ENCODE peak calls at places on chromosomes 12 and 14, in eight cellular contexts. A is A549, Q is ovary, W is adrenal gland, C is HepG2, Y is tibial nerve, D is right lobe of liver, U is HCT116. L is an unnamed sample.

GRCh38 chr12:101087903-101088302 is 122.1 kb downstream of the SLC5A8 start:
- DNase-seq in U (no peak), C (peak; percentile 3), A (no peak), W (no peak), Y (no peak), D (no peak), Q (no peak), L (no peak)

GRCh38 chr12:19010087-19010486 is 119.4 kb upstream of the PLEKHA5 start:
- DNase-seq in W (no peak), Q (no peak), D (no peak), A (no peak), U (no peak), C (peak; percentile 3), Y (no peak), L (no peak)

GRCh38 chr14:64800000-64800399 is 79.7 kb downstream of the SPTB start:
- DNase-seq in D (no peak), Y (no peak), A (peak; percentile 62), U (peak; percentile 36), C (peak; percentile 35), W (peak; percentile 67), Q (no peak), L (peak; percentile 55)

GRCh38 chr14:68148276-68148675 is 328.7 kb downstream of the RAD51B start:
- DNase-seq in D (no peak), Q (no peak), C (no peak), Y (no peak), W (no peak), A (no peak), U (no peak), L (no peak)

GRCh38 chr12:80044694-80045046 is 54.7 kb upstream of the OTOGL start:
- DNase-seq in Q (no peak), A (no peak), C (no peak), Y (no peak), U (peak; percentile 12), D (no peak), W (peak; percentile 10), L (no peak)

GRCh38 chr14:72615511-72616121 is 278.3 kb downstream of the DPF3 start:
- DNase-seq in D (no peak), A (no peak), W (peak; percentile 40), Y (no peak), Q (no peak), U (no peak), C (no peak), L (peak; percentile 61)

GRCh38 chr12:1501695-1502440 is 92.5 kb downstream of the FBXL14 start:
- DNase-seq in Q (no peak), U (no peak), C (no peak), A (no peak), Y (no peak), D (no peak), W (no peak), L (no peak)

GRCh38 chr14:95496690-95497241 is 19.7 kb downstream of the SYNE3 start:
- DNase-seq in W (no peak), Q (peak; percentile 67), U (no peak), A (no peak), Y (no peak), C (no peak), D (no peak), L (peak; percentile 41)

GRCh38 chr14:60815371-60815770 is 80.8 kb downstream of the MNAT1 start:
- DNase-seq in C (peak; percentile 89), Q (no peak), W (no peak), Y (no peak), U (no peak), D (no peak), A (no peak), L (no peak)

GRCh38 chr12:105253882-105254513 is 18.0 kb upstream of the APPL2 start:
- DNase-seq in A (peak; percentile 60), Q (no peak), W (peak; percentile 57), D (no peak), U (no peak), Y (no peak), C (peak; percentile 23), L (no peak)

GRCh38 chr14:22977684-22978486 is 4.5 kb downstream of the AJUBA start:
- DNase-seq in U (no peak), A (peak; percentile 88), C (peak; percentile 100), Q (peak; percentile 58), W (peak; percentile 70), D (peak; percentile 79), Y (no peak), L (peak; percentile 65)

GRCh38 chr14:28163897-28164296 is 602.7 kb upstream of the FOXG1 start:
- DNase-seq in C (no peak), Q (no peak), A (no peak), D (no peak), Y (no peak), W (no peak), U (no peak), L (no peak)

GRCh38 chr12:19025582-19025981 is 104.0 kb upstream of the PLEKHA5 start:
- DNase-seq in D (no peak), Q (no peak), Y (no peak), C (no peak), A (peak; percentile 79), W (no peak), U (no peak), L (no peak)

GRCh38 chr14:20830831-20831230 is 28.2 kb upstream of the RNASE1 start:
- DNase-seq in A (no peak), Q (no peak), C (no peak), Y (no peak), W (no peak), D (peak; percentile 50), U (no peak), L (no peak)

GRCh38 chr14:61621444-61621843 is 73.9 kb upstream of the HIF1A start:
- DNase-seq in W (no peak), U (no peak), D (no peak), Q (no peak), Y (no peak), A (no peak), C (no peak), L (no peak)

GRCh38 chr14:56760164-56760914 is 49.9 kb downstream of the OTX2 start:
- DNase-seq in D (no peak), U (no peak), Y (no peak), A (no peak), C (no peak), W (no peak), Q (no peak), L (no peak)

GRCh38 chr12:132174703-132175490 is 30.6 kb downstream of the NOC4L start:
- DNase-seq in Y (no peak), U (no peak), D (no peak), W (no peak), A (no peak), C (no peak), Q (no peak), L (no peak)

GRCh38 chr12:70002912-70003255 is 177.9 kb downstream of the MYRFL start:
- DNase-seq in W (no peak), Y (no peak), Q (no peak), C (no peak), U (no peak), A (no peak), D (no peak), L (no peak)
- H3K27ac ChIP-seq in W (no peak overlapping the region), Y (peak overlapping the region; percentile 46), Q (no peak overlapping the region), C (no peak overlapping the region), U (no peak overlapping the region), A (no peak overlapping the region), D (no peak overlapping the region), L (peak overlapping the region; percentile 10)

GRCh38 chr12:57523706-57524614 is 1.3 kb downstream of the MBD6 start:
- DNase-seq in W (no peak), Q (peak; percentile 35), D (no peak), A (no peak), C (no peak), Y (no peak), U (no peak), L (no peak)

GRCh38 chr12:57522019-57522886 is at the start of gene MBD6:
- DNase-seq in A (peak; percentile 95), U (peak; percentile 75), D (peak; percentile 96), C (peak; percentile 89), Y (peak; percentile 86), Q (peak; percentile 97), W (peak; percentile 96), L (peak; percentile 96)

GRCh38 chr12:57524814-57525614 is 2.4 kb downstream of the MBD6 start:
- DNase-seq in D (peak; percentile 52), Y (no peak), A (no peak), C (no peak), U (no peak), W (no peak), Q (peak; percentile 51), L (no peak)

GRCh38 chr12:57521475-57522018 is 1.1 kb upstream of the MBD6 start:
- DNase-seq in Q (peak; percentile 73), A (peak; percentile 70), W (peak; percentile 68), U (no peak), C (peak; percentile 72), D (peak; percentile 63), Y (peak; percentile 35), L (peak; percentile 55)

GRCh38 chr12:57522887-57523705 is 472 bp downstream of the MBD6 start:
- DNase-seq in W (peak; percentile 65), Y (peak; percentile 43), C (no peak), Q (peak; percentile 79), U (no peak), D (peak; percentile 73), A (peak; percentile 46), L (peak; percentile 78)
- TF ChIP-seq POLR2A in W (peak; percentile 42), Y (no peak), C (peak; percentile 64), Q (peak; percentile 33), U (no peak), D (peak; percentile 17), A (peak; percentile 78), L (peak; percentile 26)

DNA sequence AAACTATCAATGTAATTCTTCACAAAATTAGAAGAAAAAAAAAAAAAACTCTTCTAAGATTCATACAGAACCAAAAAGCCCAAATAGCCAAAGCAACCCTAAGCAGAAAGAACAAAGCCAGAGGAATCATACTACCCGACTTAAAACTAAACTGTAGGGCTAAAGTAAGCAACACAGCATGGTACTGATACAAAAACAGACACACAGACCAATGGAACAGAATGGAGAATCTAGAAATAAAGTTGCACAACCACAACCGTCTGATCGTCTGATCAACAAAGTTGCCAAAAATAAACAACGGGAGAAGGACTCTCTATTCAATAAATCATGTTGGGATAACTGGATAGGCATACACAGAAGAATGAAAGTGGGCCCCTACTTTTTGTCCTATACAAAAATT is 16.9 kb downstream of the CDK17 start:
- DNase-seq in W (no peak), D (no peak), C (no peak), Q (no peak), A (no peak), U (no peak), Y (no peak), L (no peak)
- H3K4me1 ChIP-seq in W (peaks cover 14% of the 10 kb centered on the region), D (no peaks in the 10 kb centered on the region), C (no peaks in the 10 kb centered on the region), Q (peaks cover 4% of the 10 kb centered on the region), A (peaks cover 4% of the 10 kb centered on the region), U (no peaks in the 10 kb centered on the region), Y (no peaks in the 10 kb centered on the region), L (peaks cover 4% of the 10 kb centered on the region)

GRCh38 chr12:53453953-53454640 is 2.2 kb downstream of the PCBP2 start:
- DNase-seq in Y (no peak), W (no peak), Q (no peak), D (no peak), A (no peak), C (no peak), U (no peak), L (no peak)

GRCh38 chr12:53461059-53461458 is 9.2 kb downstream of the PCBP2 start:
- DNase-seq in Q (no peak), W (peak; percentile 31), C (no peak), A (no peak), Y (no peak), D (no peak), U (no peak), L (no peak)

GRCh38 chr12:53459097-53459496 is 7.2 kb downstream of the PCBP2 start:
- DNase-seq in W (no peak), C (no peak), Q (no peak), D (no peak), Y (no peak), U (no peak), A (no peak), L (no peak)

GRCh38 chr12:53454710-53455109 is 2.8 kb downstream of the PCBP2 start:
- DNase-seq in W (no peak), A (no peak), Y (no peak), Q (no peak), C (no peak), D (no peak), U (no peak), L (no peak)

GRCh38 chr12:53456654-53457366 is 4.9 kb downstream of the PCBP2 start:
- DNase-seq in Y (no peak), C (no peak), W (no peak), D (no peak), U (no peak), A (no peak), Q (no peak), L (no peak)
- H3K27ac ChIP-seq in Y (no peak overlapping the region), C (no peak overlapping the region), W (no peak overlapping the region), D (no peak overlapping the region), U (no peak overlapping the region), A (no peak overlapping the region), Q (no peak overlapping the region), L (no peak overlapping the region)